ENCODE peak calls at places on chromosomes 5 and 9, in six cellular contexts. G is NCI-H774, V is tibial nerve, X is EL, Q is activated T-helper 1 cell treated with Interleukin-2 at 50 U/mL for 16 hours, S is astrocyte of the hippocampus. K is an unnamed sample.

GRCh38 chr9:119302988-119303698 is 66.1 kb downstream of the BRINP1 start:
- DNase-seq in G (peak), V (no peak), X (no peak), Q (no peak), S (no peak), K (no peak)

GRCh38 chr5:127612441-127613141 is 36.3 kb upstream of the CTXN3 start:
- DNase-seq in G (no peak), V (no peak), X (peak), Q (no peak), S (no peak), K (no peak)

GRCh38 chr5:134964359-134965270 is 3.1 kb upstream of the CATSPER3 start:
- DNase-seq in G (no peak), V (no peak), X (no peak), Q (no peak), S (no peak), K (no peak)

GRCh38 chr9:105127863-105128220 is 116.6 kb upstream of the SLC44A1 start:
- DNase-seq in G (no peak), V (no peak), X (peak), Q (peak), S (peak), K (no peak)

GRCh38 chr9:2574215-2574614 is 47.4 kb upstream of the VLDLR start:
- DNase-seq in G (no peak), V (no peak), X (peak), Q (no peak), S (no peak), K (no peak)

GRCh38 chr9:99181621-99182020 is 40.1 kb downstream of the ALG2 start:
- DNase-seq in G (no peak), V (no peak), X (peak), Q (no peak), S (peak), K (no peak)

GRCh38 chr9:16915126-16915831 is 44.8 kb upstream of the BNC2 start:
- DNase-seq in G (no peak), V (no peak), X (no peak), Q (no peak), S (no peak), K (peak)

GRCh38 chr5:68137451-68138190 is 77.9 kb upstream of the PIK3R1 start:
- DNase-seq in G (no peak), V (no peak), X (peak), Q (no peak), S (peak), K (no peak)

GRCh38 chr5:95817430-95817829 is 5.1 kb downstream of the GLRX start:
- DNase-seq in G (no peak), V (no peak), X (peak), Q (no peak), S (peak), K (no peak)

GRCh38 chr5:67581203-67581602 is 384.6 kb upstream of the CD180 start:
- DNase-seq in G (no peak), V (no peak), X (peak), Q (no peak), S (no peak), K (no peak)

GRCh38 chr5:139903450-139903804 is 107.8 kb downstream of the PSD2 start:
- DNase-seq in G (no peak), V (no peak), X (no peak), Q (no peak), S (no peak), K (no peak)